ENCODE peak calls at places on chromosomes 12 and 14, in nine cellular contexts. R, F, H, S, D, X, N, Y and K are unnamed samples.

GRCh38 chr12:86551146-86551571 is 295.0 kb upstream of the MGAT4C start:
- ATAC-seq in R (no peak), F (no peak), H (no peak), S (no peak), D (peak), X (no peak), N (no peak), Y (no peak), K (no peak)

GRCh38 chr12:120247621-120248030 is 17.9 kb downstream of the PXN start:
- ATAC-seq in R (peak), F (peak), H (peak), S (no peak), D (peak), X (peak), N (no peak), Y (no peak), K (peak)

GRCh38 chr12:95852133-95852532 is 6.6 kb upstream of the SNRPF start:
- ATAC-seq in R (no peak), F (no peak), H (no peak), S (no peak), D (no peak), X (no peak), N (no peak), Y (no peak), K (no peak)

GRCh38 chr14:67464377-67464776 is 24.1 kb downstream of the TMEM229B start:
- ATAC-seq in R (no peak), F (no peak), H (no peak), S (no peak), D (no peak), X (peak), N (no peak), Y (no peak), K (no peak)

GRCh38 chr12:14893471-14894250 is 8.0 kb upstream of the MGP start:
- ATAC-seq in R (no peak), F (no peak), H (peak), S (no peak), D (peak), X (peak), N (peak), Y (peak), K (peak)

GRCh38 chr14:101833045-101833444 is 71.5 kb downstream of the PPP2R5C start:
- ATAC-seq in R (no peak), F (no peak), H (no peak), S (no peak), D (no peak), X (no peak), N (no peak), Y (peak), K (no peak)

GRCh38 chr14:50778757-50779483 is 52.0 kb downstream of the NIN start:
- ATAC-seq in R (no peak), F (no peak), H (no peak), S (no peak), D (no peak), X (peak), N (no peak), Y (no peak), K (no peak)

GRCh38 chr12:4215862-4216541 is 57.6 kb upstream of the CCND2 start:
- ATAC-seq in R (no peak), F (no peak), H (no peak), S (no peak), D (no peak), X (no peak), N (no peak), Y (no peak), K (no peak)

GRCh38 chr12:13148532-13148847 is 45.0 kb upstream of the GSG1 start:
- ATAC-seq in R (no peak), F (no peak), H (no peak), S (no peak), D (peak), X (peak), N (no peak), Y (peak), K (peak)

GRCh38 chr14:67487332-67487731 is 1.2 kb downstream of the TMEM229B start:
- ATAC-seq in R (no peak), F (no peak), H (no peak), S (no peak), D (peak), X (no peak), N (no peak), Y (no peak), K (no peak)

GRCh38 chr14:22518073-22518472 is 71.0 kb downstream of the DAD1 start:
- ATAC-seq in R (no peak), F (no peak), H (no peak), S (no peak), D (no peak), X (no peak), N (no peak), Y (no peak), K (no peak)

GRCh38 chr12:24723759-24724158 is 225.1 kb downstream of the BCAT1 start:
- ATAC-seq in R (no peak), F (no peak), H (no peak), S (no peak), D (no peak), X (no peak), N (no peak), Y (no peak), K (no peak)

GRCh38 chr12:47725893-47726292 is 603 bp upstream of the ENDOU start:
- ATAC-seq in R (no peak), F (no peak), H (peak), S (no peak), D (peak), X (no peak), N (no peak), Y (no peak), K (no peak)

GRCh38 chr12:106590601-106591000 is 7.8 kb downstream of the RFX4 start:
- ATAC-seq in R (no peak), F (no peak), H (no peak), S (no peak), D (no peak), X (no peak), N (no peak), Y (no peak), K (no peak)
- TF ChIP-seq POLR2A in R (no peak), F (no peak), H (no peak), S (no peak), D (no peak), X (no peak), N (no peak), Y (no peak), K (no peak)

DNA sequence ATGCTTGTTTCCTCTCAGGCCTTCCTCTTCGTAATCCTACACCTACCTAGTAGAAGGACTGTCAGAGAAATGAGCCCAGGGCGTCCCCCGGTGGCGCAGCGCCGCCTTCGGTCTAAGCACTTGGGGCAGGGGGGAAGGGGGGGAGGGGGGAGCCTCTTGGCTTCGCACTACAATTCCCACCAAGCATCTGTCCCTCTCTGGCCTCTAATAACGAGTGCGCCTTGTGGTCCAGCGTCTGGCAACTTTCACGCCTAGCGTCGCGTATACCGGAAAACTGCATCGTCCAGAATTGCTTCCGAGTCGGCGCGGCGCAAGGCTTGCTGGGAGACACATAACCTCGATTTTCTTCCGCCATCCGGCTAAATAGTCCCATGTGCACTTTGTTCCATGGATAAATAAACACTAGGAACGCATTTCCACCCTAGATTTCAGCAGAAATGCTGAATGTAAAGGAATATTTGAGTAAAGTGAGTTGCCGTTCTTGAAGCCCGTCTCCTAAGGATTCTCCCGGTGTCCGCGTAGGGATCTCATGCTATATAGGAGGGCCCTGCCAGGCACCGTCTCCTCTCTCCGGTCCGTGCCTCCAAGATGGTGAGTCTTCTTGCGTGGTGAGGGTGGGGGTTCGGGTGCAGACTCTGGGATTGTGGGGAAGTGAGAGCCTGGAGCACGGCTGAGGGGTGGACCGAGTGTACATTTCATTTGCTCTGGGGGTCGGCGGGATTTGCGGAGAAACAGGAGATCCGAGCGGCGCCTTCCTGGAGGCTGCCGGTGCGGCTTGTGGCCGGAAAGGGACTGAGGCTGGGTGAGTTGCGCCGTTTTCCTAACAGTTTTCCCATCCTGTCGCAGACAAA is at the start of gene RPS26:
- ATAC-seq in R (peak), F (peak), H (peak), S (peak), D (peak), X (peak), N (peak), Y (peak), K (peak)
- TF ChIP-seq CTCF in R (peak), F (peak), H (peak), S (peak), D (peak), X (no peak), N (peak), Y (peak), K (peak)

GRCh38 chr12:31588976-31589375 is 2.0 kb downstream of the DENND5B start:
- ATAC-seq in R (no peak), F (no peak), H (no peak), S (no peak), D (no peak), X (no peak), N (no peak), Y (no peak), K (no peak)

GRCh38 chr12:31590730-31591307 is at the start of gene DENND5B:
- ATAC-seq in R (peak), F (peak), H (peak), S (peak), D (peak), X (peak), N (peak), Y (peak), K (peak)

GRCh38 chr12:31591308-31591901 is 469 bp upstream of the DENND5B start:
- ATAC-seq in R (peak), F (no peak), H (peak), S (peak), D (peak), X (no peak), N (peak), Y (no peak), K (peak)

GRCh38 chr12:31589896-31590729 is 823 bp downstream of the DENND5B start:
- ATAC-seq in R (peak), F (peak), H (peak), S (peak), D (peak), X (peak), N (peak), Y (peak), K (peak)

DNA sequence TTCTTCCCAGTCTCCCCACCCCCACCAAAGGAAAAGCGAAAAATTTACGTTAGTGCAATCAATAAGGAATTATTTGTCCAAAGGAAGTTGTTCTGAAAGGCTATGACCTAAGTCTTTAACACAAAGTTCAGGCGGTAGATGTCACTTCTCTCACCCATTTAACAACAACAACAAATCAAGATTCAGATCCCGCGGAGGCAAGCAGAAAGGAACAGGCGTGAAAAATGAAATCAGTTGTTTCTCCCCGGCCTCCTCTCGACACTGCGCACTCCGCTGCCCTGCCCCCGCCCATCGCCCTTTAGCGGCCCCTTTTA is 1.4 kb downstream of the DENND5B start:
- ATAC-seq in R (no peak), F (no peak), H (no peak), S (no peak), D (no peak), X (no peak), N (no peak), Y (no peak), K (no peak)
- H3K27ac ChIP-seq in R (peak), F (peak), H (peak), S (peak), D (peak), X (peak), N (peak), Y (peak), K (peak)

GRCh38 chr14:100065161-100065871 is at the start of gene EVL:
- ATAC-seq in R (no peak), F (no peak), H (no peak), S (no peak), D (no peak), X (peak), N (peak), Y (no peak), K (no peak)
- TF ChIP-seq POLR2A in R (no peak), F (no peak), H (no peak), S (no peak), D (no peak), X (no peak), N (no peak), Y (peak), K (no peak)

DNA sequence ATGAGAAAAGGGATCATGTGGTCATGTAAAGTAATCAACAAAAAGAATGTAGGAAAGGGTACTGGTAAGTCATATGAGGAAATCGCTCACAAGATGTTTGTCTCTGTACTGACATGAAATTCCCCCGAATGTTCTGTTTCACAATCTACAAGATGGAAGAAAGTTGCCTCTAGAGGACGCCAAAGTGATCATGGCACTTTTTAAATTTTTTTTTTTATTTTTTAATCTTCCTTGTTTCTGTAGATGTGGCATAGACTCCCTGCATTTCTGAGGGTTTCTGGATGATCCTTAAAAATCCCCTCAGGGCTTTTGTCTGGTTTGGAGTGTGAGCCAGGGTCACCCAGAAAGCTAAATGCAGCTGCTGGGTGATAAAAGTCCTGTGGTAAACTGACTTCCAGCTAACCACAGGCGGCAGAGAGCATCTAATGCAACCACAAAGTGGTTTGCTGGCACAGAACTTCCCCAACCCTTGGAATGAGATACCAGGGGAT is 393.6 kb downstream of the CCDC91 start:
- ATAC-seq in R (no peak), F (no peak), H (no peak), S (no peak), D (no peak), X (no peak), N (no peak), Y (no peak), K (no peak)
- TF ChIP-seq CTCF in R (peak), F (peak), H (peak), S (no peak), D (no peak), X (no peak), N (no peak), Y (no peak), K (no peak)

DNA sequence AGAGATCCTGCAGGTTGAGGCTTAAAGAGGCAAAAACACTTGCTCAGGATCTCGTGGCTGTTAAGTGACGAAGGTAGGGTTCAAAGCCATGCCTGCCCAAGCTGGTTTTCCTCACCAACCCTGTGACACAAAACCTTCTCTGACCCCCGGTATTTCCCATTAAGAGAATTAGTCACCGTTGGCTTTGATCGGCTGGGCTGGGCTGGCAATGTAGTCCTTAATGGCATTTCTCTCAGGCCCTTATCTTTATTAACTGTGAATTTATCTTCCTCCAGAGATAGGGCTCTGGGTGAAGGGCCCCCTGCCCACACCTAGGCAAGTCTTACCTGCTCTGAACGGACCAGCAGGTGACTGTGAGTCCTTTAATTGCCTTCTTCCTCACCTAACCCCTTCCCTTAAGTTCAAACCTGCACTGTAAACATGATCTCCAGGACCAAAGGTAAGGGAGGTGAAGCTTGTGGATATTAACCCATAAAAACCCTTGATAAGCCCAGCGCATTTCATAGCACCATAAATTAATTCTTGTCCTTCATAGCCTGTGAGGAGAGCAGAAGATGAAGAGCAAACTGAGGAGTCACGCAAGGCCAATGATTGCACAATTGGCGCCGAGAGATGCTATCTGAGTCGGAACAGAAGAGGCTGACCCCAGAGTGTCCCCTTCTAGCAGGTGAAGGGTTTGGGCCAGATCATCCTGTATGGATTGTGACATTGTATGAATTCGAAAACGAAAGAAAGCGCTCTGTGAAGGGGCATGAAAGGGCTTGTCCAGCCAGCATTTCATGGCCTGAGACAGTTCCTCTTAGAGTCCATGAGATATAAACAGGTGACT is 790.8 kb upstream of the TBX3 start:
- ATAC-seq in R (no peak), F (peak), H (no peak), S (no peak), D (no peak), X (no peak), N (no peak), Y (no peak), K (no peak)
- H3K27ac ChIP-seq in R (no peak), F (peak), H (no peak), S (no peak), D (no peak), X (no peak), N (no peak), Y (no peak), K (no peak)